ENCODE peak calls at places on chromosomes 4 and X, in four cellular contexts. One of them, this sample, is unnamed.

GRCh38 chr4:70893790-70894189 is 8.4 kb upstream of the MOB1B start:
- DNase-seq in heart right ventricle: no peak
- DNase-seq in transverse colon: no peak
- DNase-seq in heart left ventricle: no peak
- DNase-seq in this sample: no peak

GRCh38 chrX:102155806-102156179 is at the start of gene BEX5:
- DNase-seq in transverse colon: peak; percentile 68
- DNase-seq in heart right ventricle: peak; percentile 17
- DNase-seq in heart left ventricle: peak; percentile 28
- DNase-seq in this sample: peak; percentile 12

GRCh38 chrX:11755724-11756123 is 2.3 kb upstream of the MSL3 start:
- DNase-seq in transverse colon: no peak
- DNase-seq in heart left ventricle: no peak
- DNase-seq in heart right ventricle: no peak
- DNase-seq in this sample: no peak

GRCh38 chr4:140047017-140047640 is 106.9 kb downstream of the MAML3 start:
- DNase-seq in heart left ventricle: peak; percentile 50
- DNase-seq in transverse colon: no peak
- DNase-seq in heart right ventricle: peak; percentile 58
- DNase-seq in this sample: no peak

GRCh38 chrX:101057095-101057714 is 5.3 kb upstream of the TRMT2B start:
- DNase-seq in transverse colon: no peak
- DNase-seq in heart right ventricle: no peak
- DNase-seq in heart left ventricle: no peak
- DNase-seq in this sample: peak; percentile 73

GRCh38 chrX:123590842-123591491 is 141.9 kb downstream of the THOC2 start:
- DNase-seq in heart right ventricle: no peak
- DNase-seq in transverse colon: no peak
- DNase-seq in heart left ventricle: no peak
- DNase-seq in this sample: no peak

GRCh38 chr4:152172146-152172545 is 363.7 kb downstream of the FBXW7 start:
- DNase-seq in heart right ventricle: no peak
- DNase-seq in heart left ventricle: no peak
- DNase-seq in transverse colon: no peak
- DNase-seq in this sample: no peak

GRCh38 chr4:155383541-155383940 is 6.8 kb upstream of the MAP9 start:
- DNase-seq in heart right ventricle: no peak
- DNase-seq in transverse colon: no peak
- DNase-seq in heart left ventricle: no peak
- DNase-seq in this sample: no peak

GRCh38 chr4:123481034-123481433 is 84.4 kb downstream of the SPRY1 start:
- DNase-seq in heart right ventricle: no peak
- DNase-seq in heart left ventricle: no peak
- DNase-seq in transverse colon: no peak
- DNase-seq in this sample: peak; percentile 73

GRCh38 chrX:42544883-42545282 is 233.1 kb downstream of the PPP1R2C start:
- DNase-seq in transverse colon: no peak
- DNase-seq in heart right ventricle: no peak
- DNase-seq in heart left ventricle: no peak
- DNase-seq in this sample: no peak

GRCh38 chr4:2802618-2803531 is 10.0 kb downstream of the SH3BP2 start:
- DNase-seq in transverse colon: peak; percentile 7
- DNase-seq in heart left ventricle: no peak
- DNase-seq in heart right ventricle: no peak
- DNase-seq in this sample: no peak

GRCh38 chr4:16026155-16026761 is 57.6 kb downstream of the PROM1 start:
- DNase-seq in transverse colon: no peak
- DNase-seq in heart left ventricle: no peak
- DNase-seq in heart right ventricle: peak; percentile 33
- DNase-seq in this sample: peak; percentile 18

GRCh38 chrX:39665830-39666518 is 431.8 kb downstream of the BCOR start:
- DNase-seq in heart left ventricle: no peak
- DNase-seq in heart right ventricle: no peak
- DNase-seq in transverse colon: no peak
- DNase-seq in this sample: no peak

GRCh38 chr4:183544109-183544508 is 39.3 kb downstream of the ING2 start:
- DNase-seq in heart left ventricle: no peak
- DNase-seq in heart right ventricle: no peak
- DNase-seq in transverse colon: no peak
- DNase-seq in this sample: no peak

GRCh38 chr4:73341454-73341853 is 62.6 kb upstream of the ALB start:
- DNase-seq in heart right ventricle: no peak
- DNase-seq in transverse colon: peak; percentile 18
- DNase-seq in heart left ventricle: no peak
- DNase-seq in this sample: peak; percentile 56

GRCh38 chrX:28042260-28042659 is 61.0 kb upstream of the DCAF8L1 start:
- DNase-seq in heart right ventricle: no peak
- DNase-seq in transverse colon: no peak
- DNase-seq in heart left ventricle: no peak
- DNase-seq in this sample: no peak

GRCh38 chrX:119399772-119400101 is 601 bp downstream of the SLC25A43 start:
- DNase-seq in transverse colon: no peak
- DNase-seq in heart left ventricle: no peak
- DNase-seq in heart right ventricle: no peak
- DNase-seq in this sample: peak; percentile 66

GRCh38 chr4:172648471-172648870 is 520.1 kb upstream of the GALNT7 start:
- DNase-seq in heart right ventricle: no peak
- DNase-seq in heart left ventricle: no peak
- DNase-seq in transverse colon: no peak
- DNase-seq in this sample: peak; percentile 0

GRCh38 chrX:55111578-55112254 is 22.9 kb downstream of the PAGE2 start:
- DNase-seq in heart right ventricle: no peak
- DNase-seq in heart left ventricle: no peak
- DNase-seq in transverse colon: no peak
- DNase-seq in this sample: no peak

GRCh38 chr4:173424899-173425805 is 26.2 kb upstream of the SCRG1 start:
- DNase-seq in transverse colon: no peak
- DNase-seq in heart left ventricle: no peak
- DNase-seq in heart right ventricle: no peak
- DNase-seq in this sample: peak; percentile 83

GRCh38 chr4:188778880-188779279 is 639.6 kb downstream of the TRIML1 start:
- DNase-seq in heart left ventricle: no peak
- DNase-seq in heart right ventricle: no peak
- DNase-seq in transverse colon: no peak
- DNase-seq in this sample: peak; percentile 14

GRCh38 chr4:4327652-4328121 is 37.6 kb downstream of the ZBTB49 start:
- DNase-seq in heart left ventricle: peak; percentile 55
- DNase-seq in heart right ventricle: peak; percentile 13
- DNase-seq in transverse colon: no peak
- DNase-seq in this sample: peak; percentile 12

GRCh38 chr4:22407361-22407760 is 108.5 kb downstream of the ADGRA3 start:
- DNase-seq in heart left ventricle: no peak
- DNase-seq in heart right ventricle: no peak
- DNase-seq in transverse colon: no peak
- DNase-seq in this sample: no peak

GRCh38 chrX:136635235-136635634 is 12.7 kb upstream of the CD40LG start:
- DNase-seq in transverse colon: no peak
- DNase-seq in heart right ventricle: no peak
- DNase-seq in heart left ventricle: no peak
- DNase-seq in this sample: no peak

GRCh38 chrX:69018416-69019072 is 146.7 kb downstream of the PJA1 start:
- DNase-seq in heart left ventricle: no peak
- DNase-seq in transverse colon: no peak
- DNase-seq in heart right ventricle: no peak
- DNase-seq in this sample: no peak

GRCh38 chr4:77635246-77635645 is 29.6 kb downstream of the CXCL13 start:
- DNase-seq in heart right ventricle: no peak
- DNase-seq in transverse colon: no peak
- DNase-seq in heart left ventricle: no peak
- DNase-seq in this sample: no peak

GRCh38 chrX:40411350-40412111 is 169.2 kb upstream of the ATP6AP2 start:
- DNase-seq in heart left ventricle: no peak
- DNase-seq in heart right ventricle: no peak
- DNase-seq in transverse colon: no peak
- DNase-seq in this sample: no peak

GRCh38 chrX:134753185-134754008 is 95.1 kb upstream of the PLAC1 start:
- DNase-seq in transverse colon: no peak
- DNase-seq in heart right ventricle: no peak
- DNase-seq in heart left ventricle: no peak
- DNase-seq in this sample: peak; percentile 34

GRCh38 chr4:123892368-123892961 is 495.9 kb downstream of the SPRY1 start:
- DNase-seq in heart left ventricle: no peak
- DNase-seq in transverse colon: no peak
- DNase-seq in heart right ventricle: no peak
- DNase-seq in this sample: peak; percentile 28

GRCh38 chrX:126552313-126553022 is at the start of gene DCAF12L1:
- DNase-seq in heart left ventricle: no peak
- DNase-seq in heart right ventricle: no peak
- DNase-seq in transverse colon: no peak
- DNase-seq in this sample: no peak

GRCh38 chr4:72568959-72569718 is at the start of gene ADAMTS3:
- DNase-seq in heart right ventricle: peak; percentile 27
- DNase-seq in heart left ventricle: peak; percentile 55
- DNase-seq in transverse colon: peak; percentile 40
- DNase-seq in this sample: peak; percentile 28

GRCh38 chr4:119300388-119301131 is 21.4 kb downstream of the FABP2 start:
- DNase-seq in heart right ventricle: peak; percentile 92
- DNase-seq in heart left ventricle: peak; percentile 94
- DNase-seq in transverse colon: peak; percentile 97
- DNase-seq in this sample: peak; percentile 98

GRCh38 chrX:134926864-134927263 is 63.9 kb upstream of the SMIM10 start:
- DNase-seq in transverse colon: no peak
- DNase-seq in heart right ventricle: no peak
- DNase-seq in heart left ventricle: no peak
- DNase-seq in this sample: no peak

GRCh38 chrX:109533005-109533404 is 3.6 kb upstream of the NXT2 start:
- DNase-seq in transverse colon: no peak
- DNase-seq in heart left ventricle: no peak
- DNase-seq in heart right ventricle: no peak
- DNase-seq in this sample: no peak

GRCh38 chr4:124526321-124526720 is 186.2 kb downstream of the ANKRD50 start:
- DNase-seq in heart right ventricle: no peak
- DNase-seq in heart left ventricle: no peak
- DNase-seq in transverse colon: no peak
- DNase-seq in this sample: peak; percentile 5

GRCh38 chr4:801436-802124 is 24.3 kb downstream of the CPLX1 start:
- DNase-seq in transverse colon: no peak
- DNase-seq in heart left ventricle: no peak
- DNase-seq in heart right ventricle: no peak
- DNase-seq in this sample: no peak

GRCh38 chr4:153113061-153113837 is 91.0 kb upstream of the TRIM2 start:
- DNase-seq in heart left ventricle: no peak
- DNase-seq in heart right ventricle: no peak
- DNase-seq in transverse colon: no peak
- DNase-seq in this sample: no peak

GRCh38 chrX:18377802-18378201 is 23.3 kb upstream of the SCML2 start:
- DNase-seq in heart left ventricle: no peak
- DNase-seq in heart right ventricle: no peak
- DNase-seq in transverse colon: peak; percentile 18
- DNase-seq in this sample: no peak
- TF ChIP-seq CTCF in heart left ventricle: peak; percentile 45
- TF ChIP-seq CTCF in heart right ventricle: no peak
- TF ChIP-seq CTCF in transverse colon: peak; percentile 46
- TF ChIP-seq CTCF in this sample: peak; percentile 47

DNA sequence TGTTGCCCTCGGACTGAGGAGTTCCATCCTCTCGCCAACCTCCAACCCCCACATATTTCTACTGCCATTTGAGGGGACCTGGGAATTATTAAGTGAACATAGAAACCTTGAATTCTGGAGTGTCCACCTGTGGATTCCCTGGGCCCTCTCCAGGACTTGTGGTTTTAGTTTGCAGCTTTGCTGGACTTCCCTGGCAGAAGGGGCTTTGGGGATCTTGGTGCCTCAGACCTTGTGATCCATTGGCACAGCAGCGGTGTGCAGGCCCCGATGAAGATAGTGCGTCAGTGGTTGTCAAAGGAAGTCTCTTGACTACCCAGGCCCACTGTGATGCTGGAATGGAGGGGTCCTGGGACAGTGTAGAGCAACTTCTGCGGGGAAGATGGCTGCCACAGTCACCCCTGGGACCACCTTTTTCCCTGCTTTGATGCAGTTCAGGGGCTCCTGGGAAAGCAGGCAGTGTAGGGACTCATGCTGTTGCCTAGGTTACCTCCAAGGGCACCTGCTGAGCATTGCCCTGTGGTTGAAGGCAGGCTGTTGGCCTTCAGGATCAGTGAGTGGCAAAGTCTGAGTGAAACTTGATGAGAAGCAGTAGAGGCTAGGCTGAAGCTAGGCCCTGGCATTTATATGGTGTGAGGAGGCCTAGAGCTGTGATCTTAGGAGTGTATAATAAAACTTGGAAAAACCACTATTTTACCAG is 2.1 kb downstream of the SLC16A2 start:
- DNase-seq in transverse colon: no peak
- DNase-seq in heart right ventricle: no peak
- DNase-seq in heart left ventricle: no peak
- DNase-seq in this sample: no peak
- H3K4me3 ChIP-seq in transverse colon: no peak overlapping the region
- H3K4me3 ChIP-seq in heart right ventricle: peak overlapping the region; percentile 67
- H3K4me3 ChIP-seq in heart left ventricle: peak overlapping the region; percentile 58
- H3K4me3 ChIP-seq in this sample: peak overlapping the region; percentile 60

DNA sequence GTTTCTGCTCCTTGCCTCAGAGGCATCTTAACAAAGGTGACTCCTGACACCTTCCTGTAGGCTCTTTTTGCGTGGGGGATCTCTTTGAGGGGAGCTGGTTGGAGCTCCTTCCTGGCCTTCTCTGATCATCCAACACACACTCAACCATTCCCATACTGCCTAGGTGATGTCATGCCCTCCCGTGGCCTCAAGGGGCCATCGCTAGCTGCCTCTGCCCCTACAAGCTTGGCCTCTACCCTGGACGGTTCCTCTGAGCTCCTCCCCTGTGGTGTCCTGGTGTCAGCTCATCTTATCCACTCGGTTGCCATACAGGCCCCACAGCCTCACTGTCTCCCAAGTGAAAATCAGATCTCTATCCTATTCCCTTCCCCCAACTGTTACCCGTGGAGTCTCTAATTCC is 13.7 kb upstream of the ZNF185 start:
- DNase-seq in transverse colon: no peak
- DNase-seq in heart left ventricle: no peak
- DNase-seq in heart right ventricle: no peak
- DNase-seq in this sample: no peak
- TF ChIP-seq CTCF in transverse colon: no peak
- TF ChIP-seq CTCF in heart left ventricle: no peak
- TF ChIP-seq CTCF in heart right ventricle: no peak
- TF ChIP-seq CTCF in this sample: no peak

DNA sequence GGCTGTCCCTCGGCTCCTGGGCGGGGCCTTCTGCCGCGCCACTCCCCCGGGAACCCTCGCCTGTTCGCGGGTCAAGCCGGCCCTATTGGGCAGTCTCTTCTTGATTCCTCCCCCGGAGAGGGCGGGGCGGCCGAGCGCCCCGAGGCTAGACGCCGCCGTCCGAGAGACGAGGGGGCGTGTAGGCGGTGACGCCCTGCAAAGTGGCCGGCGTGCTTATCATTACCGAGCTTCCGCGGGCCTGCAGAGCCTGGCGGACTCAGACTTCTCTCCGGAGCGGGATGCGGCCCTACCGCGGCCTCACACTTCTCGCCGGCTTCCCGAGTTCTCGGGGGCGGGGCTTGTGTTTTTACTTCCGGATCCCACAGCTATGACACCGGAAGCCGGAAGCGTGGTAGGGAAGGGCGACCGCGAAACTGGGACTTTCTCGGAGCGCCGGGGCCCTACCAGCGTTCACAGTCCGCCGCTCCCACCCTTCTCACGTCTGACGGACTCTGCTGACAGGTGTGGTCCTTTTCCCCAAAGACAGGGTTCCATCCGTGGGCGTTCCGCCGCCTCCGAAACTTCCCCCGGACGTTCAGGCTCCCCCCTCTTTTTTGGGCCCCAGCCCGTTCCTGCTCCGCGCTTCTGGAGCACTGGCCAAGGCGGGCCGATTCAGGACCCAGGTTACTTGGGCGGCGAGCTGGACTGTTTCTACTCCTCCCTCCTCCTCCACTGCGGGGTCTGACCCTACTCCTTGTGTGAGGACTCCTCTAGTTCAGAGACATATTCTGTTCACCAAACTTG is at the start of gene IKBKG:
- DNase-seq in heart left ventricle: peak; percentile 91
- DNase-seq in transverse colon: peak; percentile 92
- DNase-seq in heart right ventricle: peak; percentile 89
- DNase-seq in this sample: peak; percentile 95
- H3K4me3 ChIP-seq in heart left ventricle: peak within 1 kb of the TSS; percentile 70
- H3K4me3 ChIP-seq in transverse colon: peak within 1 kb of the TSS; percentile 73
- H3K4me3 ChIP-seq in heart right ventricle: peak within 1 kb of the TSS; percentile 83
- H3K4me3 ChIP-seq in this sample: peak within 1 kb of the TSS; percentile 93